ENCODE peak calls at places on chromosomes 5 and 9, in eight cellular contexts. S is GM06990, R is spleen, N is pancreas, K is activated B cell treated with CpG ODN at 0.5 μM for 24 hours, T is mesothelial cell of epicardium, D is Panc1, B is AG09309. M is an unnamed sample.

GRCh38 chr5:172932313-172933017 is 26.8 kb upstream of the RPL26L1 start:
- DNase-seq in S (peak), R (peak), D (no peak), B (no peak), T (peak), K (peak), N (peak), M (peak)

GRCh38 chr5:32059779-32060178 is 114.3 kb downstream of the GOLPH3 start:
- DNase-seq in K (no peak), S (no peak), B (no peak), D (no peak), R (no peak), N (no peak), T (no peak), M (no peak)

GRCh38 chr9:69936427-69936826 is 107.2 kb upstream of the MAMDC2 start:
- DNase-seq in K (no peak), T (no peak), B (no peak), N (no peak), S (no peak), R (no peak), D (no peak), M (no peak)

GRCh38 chr9:89911721-89912604 is 307.2 kb downstream of the GADD45G start:
- DNase-seq in T (no peak), B (no peak), N (no peak), S (no peak), D (no peak), R (no peak), K (no peak), M (no peak)

GRCh38 chr5:149237662-149238061 is 34.0 kb upstream of the AFAP1L1 start:
- DNase-seq in N (no peak), B (no peak), D (no peak), T (no peak), R (no peak), K (no peak), S (no peak), M (no peak)

GRCh38 chr5:135491552-135492318 is 39.6 kb upstream of the TIFAB start:
- DNase-seq in K (no peak), B (no peak), R (no peak), D (no peak), T (no peak), S (no peak), N (no peak), M (no peak)

GRCh38 chr5:944621-944927 is 51.9 kb downstream of the TRIP13 start:
- DNase-seq in N (no peak), T (no peak), S (no peak), K (no peak), R (no peak), B (no peak), D (no peak), M (no peak)

GRCh38 chr5:154228696-154229095 is 38.2 kb downstream of the GALNT10 start:
- DNase-seq in S (peak), K (no peak), T (no peak), B (no peak), D (no peak), N (no peak), R (no peak), M (no peak)

GRCh38 chr5:149130121-149130931 is 11.0 kb upstream of the ABLIM3 start:
- DNase-seq in B (no peak), S (no peak), D (no peak), K (no peak), T (no peak), N (no peak), R (no peak), M (no peak)

GRCh38 chr9:137391411-137391754 is 31.6 kb downstream of the EXD3 start:
- DNase-seq in R (peak), N (peak), D (no peak), B (no peak), T (no peak), S (no peak), K (no peak), M (no peak)

GRCh38 chr5:61673007-61673735 is 341.1 kb downstream of the ZSWIM6 start:
- DNase-seq in N (no peak), B (peak), T (no peak), D (no peak), R (no peak), K (no peak), S (no peak), M (no peak)

GRCh38 chr9:114552716-114553115 is 34.9 kb upstream of the ATP6V1G1 start:
- DNase-seq in T (no peak), B (no peak), R (no peak), S (no peak), K (no peak), N (no peak), D (no peak), M (no peak)

GRCh38 chr5:63053019-63053638 is 474.5 kb downstream of the LRRC70 start:
- DNase-seq in S (no peak), B (no peak), T (no peak), K (no peak), N (no peak), R (no peak), D (no peak), M (no peak)

GRCh38 chr5:180156141-180156540 is 52.9 kb downstream of the RASGEF1C start:
- DNase-seq in B (no peak), R (no peak), S (no peak), N (no peak), K (peak), D (no peak), T (peak), M (no peak)

GRCh38 chr5:60687927-60688720 is 11.8 kb downstream of the DEPDC1B start:
- DNase-seq in B (no peak), S (no peak), K (no peak), R (no peak), D (no peak), T (no peak), N (no peak), M (no peak)

GRCh38 chr5:132459031-132459982 is 31.3 kb downstream of the IRF1 start:
- DNase-seq in N (no peak), K (no peak), S (no peak), B (peak), D (no peak), R (peak), T (no peak), M (peak)

GRCh38 chr5:17966636-17967402 is 332.6 kb downstream of the TAF11L14 start:
- DNase-seq in R (no peak), D (no peak), K (no peak), S (no peak), T (no peak), B (no peak), N (peak), M (no peak)

GRCh38 chr5:141881886-141882285 is 3.7 kb upstream of the PCDH1 start:
- DNase-seq in R (no peak), T (no peak), S (no peak), N (no peak), B (no peak), K (no peak), D (no peak), M (no peak)

GRCh38 chr9:85038824-85039540 is 369.5 kb downstream of the NTRK2 start:
- DNase-seq in N (no peak), S (no peak), R (no peak), T (no peak), B (no peak), K (no peak), D (no peak), M (no peak)

GRCh38 chr5:65548281-65548680 is 14.7 kb downstream of the CENPK start:
- DNase-seq in K (no peak), T (no peak), N (no peak), D (no peak), B (no peak), S (no peak), R (no peak), M (no peak)

GRCh38 chr9:25678147-25678666 is at the start of gene TUSC1:
- DNase-seq in D (no peak), S (no peak), N (peak), R (peak), B (peak), K (peak), T (no peak), M (no peak)

GRCh38 chr5:180670586-180671359 is 21.4 kb upstream of the FLT4 start:
- DNase-seq in D (peak), T (no peak), N (no peak), B (peak), R (no peak), K (no peak), S (no peak), M (no peak)

GRCh38 chr5:114296191-114296590 is 65.7 kb upstream of the KCNN2 start:
- DNase-seq in K (no peak), B (no peak), S (no peak), R (no peak), T (no peak), N (no peak), D (no peak), M (no peak)

GRCh38 chr5:172443441-172444109 is 10.8 kb downstream of the SH3PXD2B start:
- DNase-seq in D (no peak), T (no peak), K (no peak), S (no peak), N (peak), R (peak), B (peak), M (no peak)

GRCh38 chr5:32589431-32589830 is 4.1 kb downstream of the SUB1 start:
- DNase-seq in T (no peak), D (no peak), R (no peak), K (no peak), S (no peak), B (no peak), N (no peak), M (no peak)

GRCh38 chr5:151005975-151006576 is 14.3 kb upstream of the GPX3 start:
- DNase-seq in T (no peak), N (no peak), R (no peak), B (peak), S (no peak), D (no peak), K (no peak), M (no peak)

GRCh38 chr9:68496356-68496755 is 44.3 kb downstream of the TMEM252 start:
- DNase-seq in B (no peak), D (no peak), T (no peak), S (no peak), N (no peak), R (no peak), K (no peak), M (no peak)

GRCh38 chr9:112198646-112199045 is 23.5 kb upstream of the SUSD1 start:
- DNase-seq in N (no peak), B (no peak), S (no peak), R (no peak), D (no peak), K (no peak), T (no peak), M (no peak)

GRCh38 chr5:136162001-136162400 is 29.4 kb downstream of the SMAD5 start:
- DNase-seq in N (no peak), R (no peak), S (no peak), K (no peak), T (no peak), D (no peak), B (no peak), M (no peak)

GRCh38 chr9:136997830-136998234 is 1.5 kb upstream of the CLIC3 start:
- DNase-seq in K (no peak), D (no peak), T (no peak), B (no peak), N (no peak), R (no peak), S (no peak), M (peak)

GRCh38 chr5:4156889-4157288 is 561.3 kb downstream of the IRX1 start:
- DNase-seq in T (no peak), K (no peak), S (no peak), N (no peak), B (no peak), R (no peak), D (no peak), M (no peak)

GRCh38 chr9:88041447-88041846 is 67.1 kb upstream of the CDK20 start:
- DNase-seq in B (no peak), D (no peak), S (no peak), R (no peak), K (no peak), T (no peak), N (no peak), M (no peak)

GRCh38 chr9:120257483-120257882 is 322.5 kb downstream of the CDK5RAP2 start:
- DNase-seq in N (no peak), T (no peak), S (no peak), D (no peak), R (no peak), B (peak), K (no peak), M (no peak)

GRCh38 chr9:127938298-127938690 is 640 bp upstream of the DPM2 start:
- DNase-seq in B (no peak), K (no peak), N (peak), T (no peak), D (no peak), S (no peak), R (peak), M (no peak)

GRCh38 chr9:99128133-99128406 is 23.2 kb downstream of the TGFBR1 start:
- DNase-seq in N (no peak), B (no peak), K (no peak), S (peak), D (no peak), R (no peak), T (no peak), M (no peak)

GRCh38 chr9:78714591-78714990 is 417.7 kb downstream of the PSAT1 start:
- DNase-seq in D (no peak), S (no peak), B (peak), K (no peak), N (no peak), T (no peak), R (no peak), M (no peak)

GRCh38 chr9:70427161-70427945 is 12.9 kb upstream of the KLF9 start:
- DNase-seq in S (no peak), B (no peak), N (no peak), D (no peak), K (no peak), R (no peak), T (no peak), M (no peak)

GRCh38 chr5:157994271-157994691 is 135.3 kb upstream of the CLINT1 start:
- DNase-seq in R (no peak), K (no peak), S (no peak), D (no peak), N (no peak), T (no peak), B (no peak), M (no peak)

DNA sequence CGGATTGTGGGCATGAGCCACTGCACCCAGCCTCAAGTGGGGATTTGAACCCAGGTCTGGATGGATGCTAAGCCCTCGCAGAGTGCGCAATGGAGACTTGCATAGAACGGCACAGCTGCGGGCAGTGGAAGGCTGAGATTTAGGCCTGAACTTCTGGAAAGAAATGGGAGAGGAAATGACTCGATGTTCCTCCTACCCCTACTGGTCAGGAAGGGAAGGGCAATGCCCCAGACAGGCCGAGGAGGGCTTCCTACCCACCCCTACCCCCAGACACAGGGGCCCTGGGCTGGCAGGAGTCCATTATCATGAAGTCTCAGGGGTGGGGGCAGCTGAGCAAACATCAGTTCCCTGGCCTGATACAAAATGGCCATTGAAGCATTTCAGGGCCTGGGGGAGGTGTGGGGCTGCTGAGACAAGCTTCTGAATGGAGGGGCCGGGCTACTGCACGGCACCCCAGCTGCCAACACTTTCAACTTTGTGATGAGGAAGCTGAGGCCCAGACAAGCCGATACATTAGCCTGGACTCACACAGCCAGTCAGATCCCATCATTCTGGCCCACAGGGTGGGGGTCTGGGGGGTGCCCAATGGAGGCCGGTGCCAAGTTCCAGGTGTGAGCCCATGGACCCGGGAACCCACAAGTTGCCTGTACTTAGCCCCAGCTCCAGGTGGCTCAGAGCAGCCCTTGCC is 13.5 kb upstream of the WDR38 start:
- DNase-seq in D (no peak), T (no peak), S (no peak), B (no peak), K (no peak), N (no peak), R (no peak), M (no peak)
- TF ChIP-seq CTCF in D (no peak), T (peak), S (peak), B (peak), K (no peak), N (peak), R (peak), M (peak)

DNA sequence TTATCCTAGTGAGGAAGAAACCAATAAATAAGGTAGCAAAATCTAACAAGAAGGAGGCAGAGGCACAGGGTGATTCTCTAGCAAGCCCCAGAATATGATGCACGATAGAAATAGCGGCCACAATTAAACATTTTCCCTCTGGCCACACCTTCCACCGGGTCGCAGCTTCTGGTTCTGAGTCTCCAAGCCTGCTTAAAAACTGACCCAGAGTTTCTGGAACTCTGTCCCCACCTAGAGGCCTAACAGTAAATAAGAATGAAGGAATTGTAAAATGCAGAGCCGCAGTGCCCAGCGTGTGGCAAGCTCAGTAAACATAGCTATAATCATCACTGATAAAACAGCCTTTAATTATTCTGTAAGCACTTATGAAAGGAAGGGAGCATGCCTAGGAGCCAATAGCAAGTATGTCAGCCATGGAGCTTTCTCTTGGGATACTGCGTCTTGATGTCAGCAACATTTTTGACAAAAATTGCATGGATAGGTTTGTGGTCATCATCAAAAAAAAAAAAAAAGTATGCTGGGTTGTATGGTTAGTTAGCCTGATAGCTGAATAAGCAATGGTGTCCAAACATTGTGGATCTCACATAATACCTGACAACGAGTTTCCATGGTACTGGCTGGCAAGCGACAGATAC is 465.5 kb downstream of the DNAH5 start:
- DNase-seq in B (peak), D (peak), S (no peak), R (no peak), N (no peak), T (no peak), K (no peak), M (no peak)
- TF ChIP-seq CTCF in B (peak), D (peak), S (peak), R (no peak), N (peak), T (peak), K (no peak), M (peak)

DNA sequence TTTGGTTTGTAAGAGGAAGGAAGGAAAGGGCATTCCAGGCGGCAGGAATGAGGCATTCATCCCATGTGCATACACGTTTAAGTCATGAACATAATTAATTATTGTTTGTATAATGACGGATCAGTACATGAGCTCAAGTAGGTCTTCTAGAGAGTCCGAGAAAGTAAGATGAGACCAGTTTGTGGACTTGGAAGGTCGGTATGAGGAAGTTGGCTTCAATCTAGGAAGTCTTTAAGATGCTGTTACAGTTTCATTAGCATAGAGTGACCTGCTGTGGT is 2.1 kb downstream of the GTF3C4 start:
- DNase-seq in N (no peak), D (no peak), T (no peak), K (no peak), B (no peak), S (no peak), R (no peak), M (no peak)
- TF ChIP-seq CTCF in N (no peak), D (no peak), T (no peak), K (no peak), B (no peak), S (no peak), R (no peak), M (no peak)

DNA sequence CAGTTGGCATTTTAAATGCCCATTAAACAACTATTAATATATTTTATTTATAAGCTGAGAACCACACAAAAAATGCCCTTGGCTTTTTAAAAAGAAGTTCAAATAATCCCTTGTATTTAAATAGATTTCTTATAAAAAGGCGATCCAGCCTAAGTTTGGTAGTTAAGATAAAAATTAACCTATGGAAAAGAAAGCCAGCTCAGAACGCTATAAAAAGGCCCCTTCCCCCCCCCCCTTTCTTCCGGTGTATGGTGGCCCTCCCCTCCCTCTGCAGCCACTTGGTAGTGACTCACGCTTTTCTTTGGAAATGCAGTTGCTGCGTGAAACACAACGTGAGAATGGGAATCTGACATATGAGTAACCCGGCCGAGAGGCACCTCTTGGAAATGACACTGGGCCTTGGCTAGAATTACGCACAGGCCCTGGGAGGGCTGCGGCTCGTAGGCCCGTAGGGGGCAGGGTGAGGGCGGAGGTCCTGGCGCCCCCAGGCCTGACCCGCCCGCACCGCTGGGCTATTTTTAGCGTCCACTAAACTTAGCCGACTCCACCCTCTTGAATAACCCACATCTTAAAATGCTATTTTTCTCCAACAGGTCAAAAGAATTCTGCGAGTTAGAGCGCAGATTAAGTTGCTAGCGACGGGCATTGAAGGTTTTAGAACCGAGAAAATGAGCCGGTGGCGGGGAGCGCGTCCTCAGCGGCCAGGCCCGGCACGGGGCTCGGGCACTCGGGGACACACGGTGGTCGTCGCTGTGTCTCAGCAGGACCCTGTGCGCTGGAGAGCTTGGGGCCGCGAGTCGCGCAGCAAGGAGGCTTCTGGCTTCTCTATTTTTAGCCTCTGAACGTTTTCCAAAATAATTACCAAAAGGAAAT is 168.7 kb downstream of the AUH start:
- DNase-seq in D (peak), T (no peak), K (peak), S (peak), R (peak), B (peak), N (no peak), M (peak)
- TF ChIP-seq CTCF in D (no peak), T (no peak), K (no peak), S (peak), R (no peak), B (no peak), N (no peak), M (no peak)

GRCh38 chr5:5339257-5339656 is 83.2 kb upstream of the ICE1 start:
- DNase-seq in N (no peak), S (no peak), D (no peak), T (no peak), K (no peak), R (no peak), B (no peak), M (no peak)

GRCh38 chr5:5343581-5343980 is 78.9 kb upstream of the ICE1 start:
- DNase-seq in T (no peak), B (no peak), K (no peak), D (no peak), S (no peak), N (no peak), R (no peak), M (no peak)

GRCh38 chr5:5341531-5342292 is 80.8 kb upstream of the ICE1 start:
- DNase-seq in D (no peak), S (no peak), K (no peak), N (no peak), T (no peak), R (no peak), B (peak), M (no peak)

GRCh38 chr5:5342784-5343183 is 79.7 kb upstream of the ICE1 start:
- DNase-seq in T (no peak), D (no peak), R (no peak), B (peak), K (no peak), N (no peak), S (no peak), M (no peak)

GRCh38 chr5:5340206-5340729 is 82.2 kb upstream of the ICE1 start:
- DNase-seq in R (no peak), K (no peak), N (no peak), T (no peak), S (no peak), B (peak), D (peak), M (no peak)
- TF ChIP-seq CTCF in R (no peak), K (no peak), N (no peak), T (no peak), S (no peak), B (peak), D (no peak), M (no peak)

GRCh38 chr9:108412755-108413154 is 443.0 kb downstream of the ACTL7B start:
- DNase-seq in N (no peak), T (no peak), B (no peak), R (no peak), S (no peak), D (no peak), K (no peak), M (no peak)
- TF ChIP-seq CTCF in N (no peak), T (no peak), B (no peak), R (no peak), S (peak), D (no peak), K (no peak), M (no peak)